ENCODE peak calls at places on chromosomes 16 and 17, in four cellular contexts. I is tibial nerve, J is left ventricle myocardium inferior, K is foreskin keratinocyte. W is an unnamed sample.
A peak's percentile ranks its signal among the peaks of the same experiment; 100 is the strongest.

GRCh38 chr16:1706386-1707192 is 594 bp downstream of the MAPK8IP3 start:
- DNase-seq in K (no peak), J (no peak), I (no peak), W (no peak)

GRCh38 chr16:84892097-84892496 is 72.3 kb downstream of the CRISPLD2 start:
- DNase-seq in I (no peak), K (no peak), J (no peak), W (no peak)

GRCh38 chr16:7601100-7601499 is 268.5 kb downstream of the RBFOX1 start:
- DNase-seq in J (no peak), K (no peak), I (no peak), W (no peak)

GRCh38 chr16:84416407-84417321 is 48.3 kb downstream of the ATP2C2 start:
- DNase-seq in J (no peak), K (no peak), I (no peak), W (no peak)

GRCh38 chr17:45227101-45227591 is 5.5 kb downstream of the FMNL1 start:
- DNase-seq in K (no peak), I (no peak), J (no peak), W (no peak)

GRCh38 chr17:57869599-57870282 is 19.9 kb upstream of the MRPS23 start:
- DNase-seq in J (no peak), I (no peak), K (peak; percentile 71), W (no peak)

GRCh38 chr16:72844225-72844920 is 203.6 kb downstream of the ZFHX3 start:
- DNase-seq in J (no peak), I (no peak), K (no peak), W (no peak)

GRCh38 chr16:75591001-75591852 is 25.0 kb downstream of the GABARAPL2 start:
- DNase-seq in I (peak; percentile 28), J (peak; percentile 69), K (no peak), W (no peak)

GRCh38 chr17:4550534-4551039 is 4.6 kb downstream of the MYBBP1A start:
- DNase-seq in K (no peak), I (no peak), J (no peak), W (no peak)
- H3K27ac ChIP-seq in K (no peak overlapping the region), I (no peak overlapping the region), J (no peak overlapping the region), W (no peak overlapping the region)

DNA sequence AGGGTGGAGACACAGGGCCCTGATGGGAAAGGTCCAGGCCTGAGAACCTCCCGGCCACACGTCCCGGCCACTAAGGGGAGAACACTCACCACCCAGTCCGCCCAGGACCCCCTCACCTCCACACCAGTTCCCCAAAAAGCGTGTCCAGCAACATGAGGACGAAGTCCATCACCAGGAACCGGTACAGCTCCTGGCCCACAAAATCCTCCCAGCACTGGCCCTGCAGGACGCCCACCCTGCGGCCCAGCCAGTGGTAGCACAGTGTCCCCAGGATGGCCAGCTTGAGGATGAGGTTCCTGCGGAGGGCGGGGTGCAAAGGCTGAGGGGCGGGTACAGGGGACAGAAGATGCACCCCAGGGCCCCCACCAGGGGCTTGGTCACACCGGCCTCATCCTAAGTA is 8.0 kb downstream of the TMC6 start:
- DNase-seq in I (no peak), J (no peak), K (no peak), W (no peak)
- H3K27ac ChIP-seq in I (no peak overlapping the region), J (no peak overlapping the region), K (no peak overlapping the region), W (no peak overlapping the region)

GRCh38 chr17:8119575-8120519 is 1.5 kb upstream of the ALOXE3 start:
- DNase-seq in I (peak; percentile 89), K (peak; percentile 87), J (peak; percentile 75), W (peak; percentile 77)

GRCh38 chr17:8122391-8122922 is 1.4 kb downstream of the HES7 start:
- DNase-seq in K (no peak), I (peak; percentile 43), J (no peak), W (no peak)

GRCh38 chr17:8118769-8119574 is 658 bp upstream of the ALOXE3 start:
- DNase-seq in J (peak; percentile 91), I (peak; percentile 86), K (peak; percentile 73), W (no peak)

GRCh38 chr17:8121531-8122390 is 2.1 kb downstream of the HES7 start:
- DNase-seq in K (no peak), J (no peak), I (peak; percentile 22), W (no peak)

DNA sequence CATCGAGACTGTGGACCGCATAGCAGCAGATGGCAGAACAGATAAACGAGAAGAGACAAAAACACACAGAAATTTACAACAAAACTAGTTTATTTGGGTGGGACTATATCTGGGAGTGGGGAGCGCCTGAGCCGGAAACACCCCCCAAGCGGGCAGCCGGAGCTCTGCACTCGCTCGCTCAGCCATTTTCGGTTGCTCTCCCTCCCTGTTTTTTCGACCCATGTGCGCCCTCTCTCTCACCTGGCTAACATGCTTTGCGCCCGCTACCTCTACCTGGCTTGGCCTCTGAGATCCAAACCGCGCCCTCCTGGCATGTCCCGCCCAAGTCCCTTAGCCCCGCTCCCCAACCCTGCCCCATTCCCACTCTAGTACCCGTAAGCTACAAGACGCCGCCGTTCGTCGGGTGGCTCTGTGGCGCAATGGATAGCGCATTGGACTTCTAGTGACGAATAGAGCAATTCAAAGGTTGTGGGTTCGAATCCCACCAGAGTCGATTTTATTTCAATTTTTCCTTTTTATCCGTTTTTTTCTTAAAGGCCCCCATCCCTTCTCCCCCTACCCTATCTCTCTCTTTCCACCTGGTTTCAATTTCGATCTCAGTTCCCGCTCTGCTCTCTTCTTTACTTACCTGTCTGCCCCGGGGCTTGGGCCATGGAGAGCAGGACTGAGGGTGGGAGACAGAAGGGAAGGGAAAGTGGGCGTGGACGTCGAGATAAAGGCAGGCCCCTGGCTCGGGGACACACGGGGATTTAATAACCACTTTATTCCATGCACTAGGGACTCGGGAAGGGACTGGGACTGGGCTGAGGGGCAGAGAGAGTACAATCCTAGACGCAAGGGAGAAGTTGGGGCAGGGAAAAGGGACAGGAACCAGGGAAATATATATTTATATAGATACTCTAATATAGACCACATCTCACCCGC is 2.5 kb upstream of the ALOXE3 start:
- DNase-seq in J (no peak), I (peak; percentile 41), K (peak; percentile 75), W (peak; percentile 61)
- H3K27ac ChIP-seq in J (peak overlapping the region; percentile 85), I (peak overlapping the region; percentile 19), K (peak overlapping the region; percentile 12), W (peak overlapping the region; percentile 94)

DNA sequence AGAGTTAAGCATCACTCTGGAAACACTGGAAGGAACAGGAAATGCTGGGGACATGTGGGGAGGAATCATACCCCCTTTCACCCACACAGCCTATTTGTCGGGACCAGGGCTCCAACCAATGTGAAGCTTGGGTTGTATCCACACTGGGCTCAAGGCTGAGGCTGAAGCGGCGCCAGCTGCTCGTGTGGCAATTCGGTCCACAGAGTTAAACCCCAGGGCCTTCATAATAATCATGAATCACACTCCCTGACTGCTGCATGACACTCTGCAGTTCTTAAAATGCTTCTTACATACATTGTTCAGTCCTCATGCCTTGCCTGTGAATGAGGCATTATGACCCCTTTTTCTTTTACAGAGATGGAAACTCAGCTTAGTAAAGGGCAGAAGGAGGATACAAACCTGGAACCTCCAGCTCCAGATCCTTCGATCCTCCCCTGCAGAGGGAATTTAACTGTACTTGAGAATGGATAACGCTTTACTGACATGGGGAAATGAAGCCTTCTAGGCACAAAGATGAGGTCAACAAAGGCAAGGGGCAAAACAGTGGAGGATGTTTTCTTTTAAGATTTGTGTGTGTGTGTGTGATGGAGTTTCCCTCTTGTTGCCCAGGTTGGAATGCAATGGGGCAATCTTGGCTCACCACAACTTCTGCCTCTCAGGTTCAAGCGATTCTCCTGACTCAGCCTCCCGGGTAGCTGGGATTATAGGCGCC is 72.7 kb downstream of the SOX9 start:
- DNase-seq in J (peak; percentile 49), I (no peak), K (no peak), W (no peak)
- H3K27ac ChIP-seq in J (peak overlapping the region; percentile 70), I (no peak overlapping the region), K (no peak overlapping the region), W (no peak overlapping the region)

W was measured in epithelial cell of prostate.